ENCODE peak calls at places on chromosomes 5 and 9, in four cellular contexts. One of them, this sample, is unnamed.

GRCh38 chr5:109744261-109744660 is 54.5 kb downstream of the MAN2A1 start:
- DNase-seq in HepG2: no peak
- DNase-seq in A549: no peak
- DNase-seq in K562: no peak
- DNase-seq in this sample: no peak

GRCh38 chr5:116272281-116272941 is 187.6 kb downstream of the COMMD10 start:
- DNase-seq in HepG2: no peak
- DNase-seq in A549: no peak
- DNase-seq in K562: no peak
- DNase-seq in this sample: no peak

GRCh38 chr5:38576442-38576841 is 20.0 kb upstream of the LIFR start:
- DNase-seq in HepG2: no peak
- DNase-seq in A549: no peak
- DNase-seq in K562: no peak
- DNase-seq in this sample: no peak

GRCh38 chr9:20320921-20321320 is 301.4 kb downstream of the MLLT3 start:
- DNase-seq in HepG2: no peak
- DNase-seq in A549: no peak
- DNase-seq in K562: no peak
- DNase-seq in this sample: no peak

GRCh38 chr5:148620696-148621095 is 33.6 kb downstream of the HTR4 start:
- DNase-seq in HepG2: no peak
- DNase-seq in A549: no peak
- DNase-seq in K562: peak
- DNase-seq in this sample: no peak

GRCh38 chr9:6896562-6896961 is 138.8 kb downstream of the KDM4C start:
- DNase-seq in HepG2: peak
- DNase-seq in A549: no peak
- DNase-seq in K562: peak
- DNase-seq in this sample: no peak

GRCh38 chr5:112419050-112419595 is at the start of gene EPB41L4A:
- DNase-seq in HepG2: no peak
- DNase-seq in A549: peak
- DNase-seq in K562: no peak
- DNase-seq in this sample: peak

GRCh38 chr5:94702729-94703128 is 84.3 kb downstream of the SLF1 start:
- DNase-seq in HepG2: no peak
- DNase-seq in A549: no peak
- DNase-seq in K562: no peak
- DNase-seq in this sample: no peak

GRCh38 chr9:82445556-82445955 is 457.0 kb downstream of the SPATA31D1 start:
- DNase-seq in HepG2: no peak
- DNase-seq in A549: no peak
- DNase-seq in K562: no peak
- DNase-seq in this sample: no peak

GRCh38 chr5:132227485-132228240 is at the start of gene P4HA2:
- DNase-seq in HepG2: peak
- DNase-seq in A549: peak
- DNase-seq in K562: peak
- DNase-seq in this sample: peak

GRCh38 chr9:7879551-7880245 is 80.1 kb upstream of the DMAC1 start:
- DNase-seq in HepG2: no peak
- DNase-seq in A549: no peak
- DNase-seq in K562: no peak
- DNase-seq in this sample: peak

GRCh38 chr5:122559676-122560075 is 215.2 kb upstream of the SNX2 start:
- DNase-seq in HepG2: no peak
- DNase-seq in A549: no peak
- DNase-seq in K562: no peak
- DNase-seq in this sample: no peak

GRCh38 chr5:35407697-35408096 is 177.4 kb upstream of the PRLR start:
- DNase-seq in HepG2: no peak
- DNase-seq in A549: no peak
- DNase-seq in K562: no peak
- DNase-seq in this sample: no peak

GRCh38 chr5:154243736-154244135 is 53.2 kb downstream of the GALNT10 start:
- DNase-seq in HepG2: no peak
- DNase-seq in A549: no peak
- DNase-seq in K562: no peak
- DNase-seq in this sample: no peak

GRCh38 chr5:180035532-180035931 is 36.0 kb downstream of the RNF130 start:
- DNase-seq in HepG2: no peak
- DNase-seq in A549: no peak
- DNase-seq in K562: no peak
- DNase-seq in this sample: no peak

GRCh38 chr5:79613571-79613970 is 1.3 kb downstream of the TENT2 start:
- DNase-seq in HepG2: no peak
- DNase-seq in A549: no peak
- DNase-seq in K562: no peak
- DNase-seq in this sample: no peak

GRCh38 chr5:143405063-143405746 is 1.7 kb upstream of the NR3C1 start:
- DNase-seq in HepG2: peak
- DNase-seq in A549: peak
- DNase-seq in K562: peak
- DNase-seq in this sample: peak

GRCh38 chr5:69265931-69266330 is 31.2 kb downstream of the CDK7 start:
- DNase-seq in HepG2: peak
- DNase-seq in A549: peak
- DNase-seq in K562: no peak
- DNase-seq in this sample: peak

GRCh38 chr9:87392091-87392490 is 105.6 kb upstream of the DAPK1 start:
- DNase-seq in HepG2: no peak
- DNase-seq in A549: no peak
- DNase-seq in K562: no peak
- DNase-seq in this sample: no peak

GRCh38 chr9:86082870-86083269 is 16.5 kb downstream of the GOLM1 start:
- DNase-seq in HepG2: no peak
- DNase-seq in A549: no peak
- DNase-seq in K562: no peak
- DNase-seq in this sample: no peak

GRCh38 chr5:14036514-14036913 is 92.0 kb upstream of the DNAH5 start:
- DNase-seq in HepG2: no peak
- DNase-seq in A549: peak
- DNase-seq in K562: no peak
- DNase-seq in this sample: peak

GRCh38 chr5:116520706-116521105 is 53.9 kb downstream of the SEMA6A start:
- DNase-seq in HepG2: no peak
- DNase-seq in A549: no peak
- DNase-seq in K562: no peak
- DNase-seq in this sample: no peak

GRCh38 chr5:125199968-125200841 is 453.8 kb upstream of the ZNF608 start:
- DNase-seq in HepG2: no peak
- DNase-seq in A549: no peak
- DNase-seq in K562: no peak
- DNase-seq in this sample: no peak

GRCh38 chr9:123063172-123063508 is 29.7 kb downstream of the GPR21 start:
- DNase-seq in HepG2: no peak
- DNase-seq in A549: no peak
- DNase-seq in K562: no peak
- DNase-seq in this sample: no peak

GRCh38 chr9:129323376-129323998 is 145.4 kb upstream of the IER5L start:
- DNase-seq in HepG2: no peak
- DNase-seq in A549: no peak
- DNase-seq in K562: no peak
- DNase-seq in this sample: no peak

GRCh38 chr5:78050888-78051287 is 243.6 kb downstream of the AP3B1 start:
- DNase-seq in HepG2: no peak
- DNase-seq in A549: peak
- DNase-seq in K562: no peak
- DNase-seq in this sample: no peak

GRCh38 chr9:91589101-91589553 is 165.5 kb upstream of the NFIL3 start:
- DNase-seq in HepG2: no peak
- DNase-seq in A549: peak
- DNase-seq in K562: no peak
- DNase-seq in this sample: no peak

GRCh38 chr9:35756275-35756742 is 2.2 kb upstream of the MSMP start:
- DNase-seq in HepG2: no peak
- DNase-seq in A549: no peak
- DNase-seq in K562: no peak
- DNase-seq in this sample: peak

GRCh38 chr9:21813575-21814473 is 11.4 kb downstream of the MTAP start:
- DNase-seq in HepG2: peak
- DNase-seq in A549: peak
- DNase-seq in K562: no peak
- DNase-seq in this sample: peak

GRCh38 chr5:135244620-135245021 is 154.4 kb downstream of the MACROH2A1 start:
- DNase-seq in HepG2: no peak
- DNase-seq in A549: no peak
- DNase-seq in K562: no peak
- DNase-seq in this sample: no peak
- TF ChIP-seq NR3C1 in HepG2: no peak
- TF ChIP-seq NR3C1 in A549: no peak
- TF ChIP-seq NR3C1 in K562: no peak
- TF ChIP-seq NR3C1 in this sample: no peak

GRCh38 chr5:53173083-53173482 is 63.5 kb upstream of the MOCS2 start:
- DNase-seq in HepG2: no peak
- DNase-seq in A549: no peak
- DNase-seq in K562: no peak
- DNase-seq in this sample: no peak
- TF ChIP-seq NR3C1 in HepG2: no peak
- TF ChIP-seq NR3C1 in A549: no peak
- TF ChIP-seq NR3C1 in K562: no peak
- TF ChIP-seq NR3C1 in this sample: no peak

DNA sequence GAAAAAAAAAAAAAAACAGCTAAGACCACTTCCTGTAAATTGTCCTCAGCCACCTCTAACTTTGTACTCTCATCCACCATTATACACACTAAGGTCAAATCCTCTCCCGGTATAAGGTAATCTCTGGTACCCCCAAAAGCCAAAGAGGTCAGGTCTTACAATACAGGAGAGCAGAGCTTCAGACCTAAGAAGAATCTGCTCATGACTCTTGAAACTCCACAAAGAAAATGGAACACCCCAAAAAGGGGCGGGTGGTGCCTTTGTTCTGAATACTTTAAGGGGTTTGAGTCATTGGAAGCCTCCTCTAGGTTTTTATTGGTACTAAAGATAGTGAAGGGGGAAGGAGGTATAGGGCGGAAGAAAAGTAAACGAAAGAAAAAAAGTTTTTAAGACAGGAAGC is 69.8 kb downstream of the COL15A1 start:
- DNase-seq in HepG2: no peak
- DNase-seq in A549: no peak
- DNase-seq in K562: no peak
- DNase-seq in this sample: no peak
- TF ChIP-seq NR3C1 in HepG2: no peak
- TF ChIP-seq NR3C1 in A549: no peak
- TF ChIP-seq NR3C1 in K562: no peak
- TF ChIP-seq NR3C1 in this sample: no peak

DNA sequence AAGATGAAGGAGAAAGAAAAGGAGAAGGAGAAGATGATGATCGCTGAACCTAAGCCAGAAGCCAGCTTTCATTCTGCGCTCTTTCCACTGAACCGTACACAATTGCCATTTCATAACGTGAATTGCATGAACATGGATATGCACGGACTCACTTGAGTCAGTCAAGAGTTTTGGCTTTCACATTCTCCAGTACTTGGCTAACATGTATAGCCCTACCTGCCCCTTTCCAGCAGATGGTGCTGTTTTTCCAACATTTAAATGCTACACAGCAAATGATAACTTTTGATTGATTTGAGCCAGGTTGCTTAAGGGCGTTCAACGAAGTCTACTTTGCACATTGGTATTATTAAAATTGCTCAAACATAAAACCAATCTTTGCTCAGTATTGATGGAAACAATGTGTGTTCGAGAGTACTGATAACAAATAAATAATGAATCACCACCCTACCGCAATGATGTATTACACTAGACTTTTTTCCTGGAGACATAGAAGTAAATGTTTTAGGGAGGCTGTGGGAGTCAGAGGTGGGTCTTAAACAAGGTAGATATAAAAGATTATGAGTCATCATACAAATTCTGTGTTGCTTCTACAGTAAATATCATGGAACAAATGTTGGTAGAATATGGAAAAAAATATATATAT is 196.4 kb downstream of the TRPM3 start:
- DNase-seq in HepG2: peak
- DNase-seq in A549: peak
- DNase-seq in K562: peak
- DNase-seq in this sample: peak
- TF ChIP-seq NR3C1 in HepG2: no peak
- TF ChIP-seq NR3C1 in A549: no peak
- TF ChIP-seq NR3C1 in K562: no peak
- TF ChIP-seq NR3C1 in this sample: no peak

GRCh38 chr9:127361561-127361960 is 35.4 kb upstream of the SLC2A8 start:
- DNase-seq in HepG2: no peak
- DNase-seq in A549: no peak
- DNase-seq in K562: no peak
- DNase-seq in this sample: no peak
- TF ChIP-seq NR3C1 in HepG2: no peak
- TF ChIP-seq NR3C1 in A549: no peak
- TF ChIP-seq NR3C1 in K562: no peak
- TF ChIP-seq NR3C1 in this sample: no peak

GRCh38 chr9:118963674-118964073 is 405.6 kb downstream of the BRINP1 start:
- DNase-seq in HepG2: no peak
- DNase-seq in A549: no peak
- DNase-seq in K562: no peak
- DNase-seq in this sample: no peak
- TF ChIP-seq NR3C1 in HepG2: no peak
- TF ChIP-seq NR3C1 in A549: no peak
- TF ChIP-seq NR3C1 in K562: no peak
- TF ChIP-seq NR3C1 in this sample: no peak

GRCh38 chr9:130604295-130604694 is 24.9 kb downstream of the FUBP3 start:
- DNase-seq in HepG2: no peak
- DNase-seq in A549: no peak
- DNase-seq in K562: no peak
- DNase-seq in this sample: no peak

GRCh38 chr9:130608554-130609122 is 29.3 kb downstream of the FUBP3 start:
- DNase-seq in HepG2: no peak
- DNase-seq in A549: no peak
- DNase-seq in K562: no peak
- DNase-seq in this sample: no peak

GRCh38 chr9:130610862-130611689 is 31.7 kb downstream of the FUBP3 start:
- DNase-seq in HepG2: no peak
- DNase-seq in A549: no peak
- DNase-seq in K562: no peak
- DNase-seq in this sample: no peak

GRCh38 chr9:130607640-130608420 is 28.5 kb downstream of the FUBP3 start:
- DNase-seq in HepG2: no peak
- DNase-seq in A549: no peak
- DNase-seq in K562: no peak
- DNase-seq in this sample: no peak

DNA sequence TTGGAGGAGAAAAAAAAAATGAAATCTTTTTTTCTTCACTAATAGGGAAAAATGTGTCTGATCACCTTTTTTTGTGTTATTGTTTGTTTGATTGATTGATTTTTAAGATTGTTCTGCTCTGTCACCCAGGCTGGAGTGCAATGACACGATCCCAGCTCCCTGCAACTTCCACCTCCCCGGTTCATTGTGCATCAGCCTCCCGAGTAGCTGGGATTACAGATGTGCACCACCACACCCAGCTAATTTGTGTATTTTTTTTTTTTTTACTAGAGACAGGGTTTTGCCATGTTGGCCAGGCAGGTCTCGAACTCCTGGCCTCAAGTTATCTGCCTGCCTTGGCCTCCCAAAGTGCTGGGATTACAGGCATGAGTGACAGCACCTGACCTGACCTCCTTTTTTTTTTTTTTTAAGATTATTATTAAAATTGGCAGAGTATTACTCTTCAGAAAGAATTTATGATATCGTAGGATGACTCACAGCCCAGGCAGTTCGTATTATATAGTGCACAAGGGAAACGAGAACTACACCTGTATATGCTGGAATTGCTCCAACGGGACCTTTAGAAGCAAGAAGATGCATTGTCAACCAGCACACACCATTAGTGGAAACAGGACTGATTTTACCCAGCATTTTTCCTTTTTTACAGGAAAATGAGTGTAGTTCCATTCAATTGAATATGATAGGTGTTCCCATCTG is 27.7 kb downstream of the FUBP3 start:
- DNase-seq in HepG2: no peak
- DNase-seq in A549: no peak
- DNase-seq in K562: no peak
- DNase-seq in this sample: no peak
- TF ChIP-seq NR3C1 in HepG2: no peak
- TF ChIP-seq NR3C1 in A549: no peak
- TF ChIP-seq NR3C1 in K562: no peak
- TF ChIP-seq NR3C1 in this sample: no peak